ENCODE peak calls at places on chromosomes 16 and 17, in seven cellular contexts. J is hippocampal formation, N is heart left ventricle, F is NCI-H2081, T is islet precursor cell, W is progenitor cell of endocrine pancreas, R is NCI-H1930. P is an unnamed sample.

GRCh38 chr17:42832934-42833770 is at the start of gene PSME3:
- DNase-seq in N (peak), F (peak), W (peak), J (peak), T (peak), R (peak), P (peak)

GRCh38 chr17:71434716-71435115 is 686.1 kb upstream of the SOX9 start:
- DNase-seq in T (no peak), J (no peak), N (no peak), F (no peak), R (no peak), W (no peak), P (no peak)

GRCh38 chr17:2874211-2874686 is 78.0 kb downstream of the RAP1GAP2 start:
- DNase-seq in N (no peak), F (no peak), T (peak), R (no peak), W (no peak), J (no peak), P (no peak)

GRCh38 chr17:73455050-73455687 is 143.4 kb upstream of the CDC42EP4 start:
- DNase-seq in F (peak), W (no peak), N (no peak), T (no peak), R (no peak), J (no peak), P (no peak)

GRCh38 chr16:66344533-66345145 is 21.9 kb upstream of the CDH5 start:
- DNase-seq in W (no peak), J (peak), F (peak), N (no peak), T (no peak), R (no peak), P (no peak)

GRCh38 chr17:39920218-39921210 is 2.1 kb upstream of the GSDMB start:
- DNase-seq in N (no peak), R (no peak), J (no peak), F (no peak), W (no peak), T (no peak), P (no peak)

GRCh38 chr16:54361813-54362212 is 75.2 kb upstream of the IRX3 start:
- DNase-seq in F (no peak), N (no peak), W (no peak), J (no peak), R (no peak), T (no peak), P (no peak)

GRCh38 chr17:68344701-68345136 is 53.4 kb downstream of the ARSG start:
- DNase-seq in J (no peak), R (no peak), W (no peak), N (no peak), F (no peak), T (peak), P (no peak)

GRCh38 chr16:84948855-84949610 is 62.3 kb downstream of the ZDHHC7 start:
- DNase-seq in W (no peak), J (no peak), N (no peak), F (no peak), T (no peak), R (no peak), P (no peak)

GRCh38 chr16:86511317-86512161 is 1.2 kb downstream of the FOXF1 start:
- DNase-seq in J (no peak), T (no peak), N (no peak), R (no peak), F (no peak), W (no peak), P (no peak)

GRCh38 chr17:82031303-82031884 is at the start of gene RAC3:
- DNase-seq in J (no peak), R (peak), N (no peak), F (peak), W (no peak), T (no peak), P (no peak)

GRCh38 chr17:30831257-30831656 is 509 bp upstream of the ATAD5 start:
- DNase-seq in J (no peak), T (peak), F (peak), W (no peak), R (no peak), N (no peak), P (no peak)

GRCh38 chr16:73228649-73229048 is 180.7 kb upstream of the ZFHX3 start:
- DNase-seq in R (no peak), W (no peak), J (no peak), F (no peak), T (no peak), N (peak), P (no peak)

GRCh38 chr16:68252383-68252782 is 7.2 kb downstream of the PLA2G15 start:
- DNase-seq in F (no peak), R (no peak), T (no peak), W (no peak), J (no peak), N (no peak), P (no peak)

GRCh38 chr16:57265850-57266530 is 18.5 kb downstream of the PLLP start:
- DNase-seq in T (no peak), R (no peak), J (peak), N (peak), F (no peak), W (no peak), P (no peak)

GRCh38 chr17:17928422-17929386 is 43.5 kb downstream of the TOM1L2 start:
- DNase-seq in W (no peak), T (peak), F (no peak), J (peak), N (no peak), R (no peak), P (no peak)

GRCh38 chr17:8272421-8272820 is 16.0 kb upstream of the RANGRF start:
- DNase-seq in T (no peak), N (no peak), J (no peak), F (no peak), W (no peak), R (no peak), P (no peak)

GRCh38 chr17:65055708-65056638 is 567 bp downstream of the GNA13 start:
- DNase-seq in W (peak), J (peak), T (peak), F (peak), R (no peak), N (peak), P (no peak)

GRCh38 chr17:11506635-11507034 is 91.6 kb upstream of the DNAH9 start:
- DNase-seq in J (no peak), F (no peak), N (no peak), R (no peak), T (peak), W (peak), P (no peak)

GRCh38 chr17:42676424-42677011 is at the start of gene PLEKHH3:
- DNase-seq in F (peak), R (no peak), N (no peak), W (peak), J (no peak), T (no peak), P (no peak)

GRCh38 chr16:66326995-66327513 is 39.4 kb upstream of the CDH5 start:
- DNase-seq in T (no peak), W (peak), R (no peak), N (no peak), F (peak), J (peak), P (no peak)

GRCh38 chr16:4026854-4027253 is 89.4 kb downstream of the ADCY9 start:
- DNase-seq in F (no peak), R (no peak), T (no peak), N (no peak), J (no peak), W (no peak), P (no peak)